ENCODE peak calls at places on chromosomes 3 and 15, in four cellular contexts. Y is tibial nerve, R is PC-9, L is NCI-H1092 treated with DMSO at 0.1 percent for 48 hours. I is an unnamed sample.

GRCh38 chr15:61151791-61152190 is 77.3 kb downstream of the RORA start:
- DNase-seq in Y (no peak), R (no peak), L (no peak), I (no peak)

GRCh38 chr3:37923576-37923926 is 61.9 kb downstream of the CTDSPL start:
- DNase-seq in Y (no peak), R (no peak), L (no peak), I (no peak)

GRCh38 chr3:194508486-194509449 is 22.0 kb upstream of the ATP13A3 start:
- DNase-seq in Y (no peak), R (no peak), L (no peak), I (no peak)

GRCh38 chr15:50134524-50135024 is 15.5 kb upstream of the ATP8B4 start:
- DNase-seq in Y (no peak), R (no peak), L (no peak), I (no peak)

GRCh38 chr3:155742339-155742980 is 2.4 kb downstream of the PLCH1 start:
- DNase-seq in Y (no peak), R (no peak), L (no peak), I (no peak)

GRCh38 chr3:194364652-194365434 is 4.7 kb downstream of the LRRC15 start:
- DNase-seq in Y (no peak), R (no peak), L (peak), I (no peak)

GRCh38 chr3:187777331-187778046 is 32.2 kb upstream of the BCL6 start:
- DNase-seq in Y (no peak), R (peak), L (no peak), I (no peak)

GRCh38 chr15:63414474-63415201 is 33.0 kb upstream of the CA12 start:
- DNase-seq in Y (no peak), R (no peak), L (no peak), I (no peak)

GRCh38 chr3:45139372-45139894 is 6.7 kb downstream of the CDCP1 start:
- DNase-seq in Y (no peak), R (no peak), L (no peak), I (peak)

GRCh38 chr3:126621171-126621570 is 33.8 kb downstream of the TXNRD3 start:
- DNase-seq in Y (no peak), R (no peak), L (no peak), I (no peak)

GRCh38 chr15:80151576-80151975 is 1.2 kb upstream of the FAH start:
- DNase-seq in Y (no peak), R (no peak), L (no peak), I (no peak)

GRCh38 chr15:25738171-25738792 is 124.8 kb downstream of the ATP10A start:
- DNase-seq in Y (no peak), R (no peak), L (no peak), I (no peak)

GRCh38 chr15:101540480-101541239 is 51.2 kb upstream of the PCSK6 start:
- DNase-seq in Y (no peak), R (no peak), L (no peak), I (no peak)

GRCh38 chr3:61192222-61192621 is 59.0 kb downstream of the FHIT start:
- DNase-seq in Y (no peak), R (no peak), L (no peak), I (no peak)

GRCh38 chr3:191997579-191998268 is 536.8 kb downstream of the PYDC2 start:
- DNase-seq in Y (no peak), R (no peak), L (no peak), I (no peak)

GRCh38 chr3:123791417-123791816 is 92.7 kb downstream of the MYLK start:
- DNase-seq in Y (no peak), R (no peak), L (no peak), I (no peak)

GRCh38 chr15:59703979-59704796 is 15.1 kb upstream of the BNIP2 start:
- DNase-seq in Y (no peak), R (no peak), L (no peak), I (no peak)

GRCh38 chr3:129577356-129577755 is 29.1 kb downstream of the PLXND1 start:
- DNase-seq in Y (peak), R (no peak), L (peak), I (peak)

GRCh38 chr15:88580532-88580931 is 34.1 kb upstream of the DET1 start:
- DNase-seq in Y (no peak), R (no peak), L (no peak), I (no peak)

GRCh38 chr3:57120040-57120802 is 44.9 kb downstream of the IL17RD start:
- DNase-seq in Y (no peak), R (no peak), L (no peak), I (peak)

GRCh38 chr15:45645026-45645980 is 10.5 kb downstream of the SQOR start:
- DNase-seq in Y (no peak), R (peak), L (no peak), I (no peak)